ENCODE peak calls at places on chromosomes 4 and X, in seven cellular contexts. Y, R, L, V, Q, T and N are unnamed samples.
A peak's percentile ranks its signal among the peaks of the same experiment; 100 is the strongest.

GRCh38 chrX:69149466-69150293 is 15.6 kb downstream of the PJA1 start:
- DNase-seq in Y (peak; percentile 31), R (no peak), L (no peak), V (no peak), Q (peak; percentile 64), T (peak; percentile 38), N (peak; percentile 43)

GRCh38 chr4:26509681-26510333 is 19.5 kb upstream of the CCKAR start:
- DNase-seq in Y (no peak), R (no peak), L (peak; percentile 5), V (no peak), Q (no peak), T (no peak), N (no peak)

GRCh38 chrX:77628294-77629025 is 157.6 kb downstream of the ATRX start:
- DNase-seq in Y (no peak), R (no peak), L (no peak), V (no peak), Q (no peak), T (no peak), N (no peak)

GRCh38 chr4:184298255-184298654 is 80.6 kb upstream of the ENPP6 start:
- DNase-seq in Y (no peak), R (no peak), L (no peak), V (no peak), Q (no peak), T (no peak), N (no peak)

GRCh38 chrX:9336501-9336900 is 128.4 kb upstream of the TBL1X start:
- DNase-seq in Y (no peak), R (no peak), L (no peak), V (no peak), Q (no peak), T (no peak), N (no peak)

GRCh38 chrX:9355739-9356138 is 109.1 kb upstream of the TBL1X start:
- DNase-seq in Y (no peak), R (no peak), L (no peak), V (no peak), Q (no peak), T (no peak), N (no peak)

GRCh38 chr4:173381610-173382009 is 10.9 kb downstream of the SAP30 start:
- DNase-seq in Y (no peak), R (no peak), L (no peak), V (no peak), Q (no peak), T (no peak), N (no peak)

GRCh38 chr4:19850909-19851308 is 400.8 kb upstream of the SLIT2 start:
- DNase-seq in Y (no peak), R (no peak), L (peak; percentile 94), V (no peak), Q (no peak), T (no peak), N (no peak)

GRCh38 chr4:2246384-2247127 is 4.6 kb upstream of the HAUS3 start:
- DNase-seq in Y (peak; percentile 0), R (no peak), L (no peak), V (no peak), Q (no peak), T (no peak), N (peak; percentile 2)

GRCh38 chrX:118964252-118964651 is 10.2 kb upstream of the LONRF3 start:
- DNase-seq in Y (no peak), R (no peak), L (no peak), V (no peak), Q (no peak), T (no peak), N (no peak)

GRCh38 chrX:118971552-118971951 is 2.9 kb upstream of the LONRF3 start:
- DNase-seq in Y (no peak), R (no peak), L (no peak), V (no peak), Q (no peak), T (no peak), N (no peak)

GRCh38 chrX:118963159-118963558 is 11.3 kb upstream of the LONRF3 start:
- DNase-seq in Y (no peak), R (no peak), L (no peak), V (no peak), Q (no peak), T (no peak), N (no peak)

GRCh38 chrX:118965395-118965794 is 9.0 kb upstream of the LONRF3 start:
- DNase-seq in Y (no peak), R (no peak), L (no peak), V (no peak), Q (no peak), T (no peak), N (no peak)

GRCh38 chrX:118968031-118968430 is 6.4 kb upstream of the LONRF3 start:
- DNase-seq in Y (no peak), R (no peak), L (no peak), V (no peak), Q (no peak), T (no peak), N (no peak)
- TF ChIP-seq CTCF in Y (no peak), R (no peak), L (no peak), V (no peak), Q (no peak), T (no peak), N (no peak)

DNA sequence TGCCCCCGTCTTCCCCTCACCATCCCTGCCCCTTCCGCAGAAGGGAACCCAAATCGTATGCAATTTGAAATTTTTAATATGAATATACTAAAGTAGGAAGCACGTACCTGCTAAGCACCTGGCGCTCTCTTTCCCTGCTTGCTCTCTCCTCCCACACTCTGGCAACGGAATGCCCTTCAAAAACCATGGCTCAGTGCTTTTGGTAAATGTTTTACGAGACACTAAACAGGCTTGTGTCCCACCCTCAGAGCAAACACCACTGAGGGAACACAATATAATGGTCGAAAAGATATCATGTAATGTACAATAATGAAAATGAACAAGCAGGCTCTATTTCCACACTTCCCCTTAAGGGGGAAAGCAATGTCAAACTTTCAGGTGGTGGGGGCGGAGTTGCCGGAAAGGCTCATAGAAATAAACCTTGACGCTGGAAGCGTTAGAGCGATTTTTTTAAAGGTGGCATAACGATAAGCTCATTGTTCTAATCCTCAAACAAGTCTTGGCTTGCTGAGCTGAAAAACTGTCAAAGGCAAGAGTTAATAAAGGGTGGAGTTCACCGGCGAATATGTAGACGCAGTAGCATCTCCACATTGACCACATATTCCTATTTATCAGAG is 115.1 kb downstream of the RBM47 start:
- DNase-seq in Y (no peak), R (no peak), L (no peak), V (no peak), Q (no peak), T (no peak), N (no peak)
- TF ChIP-seq CTCF in Y (no peak), R (no peak), L (no peak), V (no peak), Q (no peak), T (no peak), N (no peak)

DNA sequence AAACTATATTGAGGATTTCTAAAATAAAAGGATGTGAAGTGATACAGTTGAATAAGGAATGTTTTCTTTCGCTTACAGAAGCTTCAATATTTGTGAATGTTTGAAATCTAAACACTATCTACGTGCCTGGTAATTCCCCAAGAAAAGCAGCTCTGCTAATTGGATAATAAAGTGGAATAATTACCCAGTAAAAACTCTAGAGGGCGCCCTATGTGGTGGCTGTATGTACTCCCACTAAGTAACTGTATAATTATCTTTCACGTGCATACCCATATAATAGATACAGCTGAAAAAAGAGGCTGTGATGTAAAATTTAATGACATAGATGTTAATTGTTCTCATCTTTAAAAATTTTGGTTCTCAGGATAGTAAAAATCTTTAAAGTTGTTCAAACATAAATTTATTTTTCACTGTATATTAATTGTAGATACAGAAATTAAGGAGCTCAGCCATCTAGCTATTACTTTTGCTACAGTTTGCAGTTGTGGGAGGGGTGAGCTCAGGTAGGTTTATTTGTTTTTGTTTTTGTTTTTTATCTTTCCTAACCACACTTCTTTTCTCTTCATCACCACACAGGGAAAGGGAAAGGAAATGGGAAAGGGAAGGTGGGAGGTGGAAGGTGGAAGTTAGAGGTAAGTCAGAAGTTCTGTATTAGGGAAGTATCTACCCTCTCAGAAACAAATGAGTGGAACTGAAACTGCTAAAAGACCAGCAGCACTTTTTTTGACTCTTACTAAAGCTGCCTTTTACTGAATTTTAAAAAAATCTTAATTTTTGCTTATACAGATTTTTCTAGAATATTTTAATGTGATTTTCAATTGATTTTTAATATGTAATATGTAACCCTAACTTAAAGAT is 151.7 kb upstream of the RPS6KA6 start:
- DNase-seq in Y (no peak), R (no peak), L (peak; percentile 26), V (no peak), Q (no peak), T (no peak), N (no peak)
- TF ChIP-seq CTCF in Y (peak; percentile 65), R (peak; percentile 59), L (peak; percentile 81), V (no peak), Q (peak; percentile 73), T (peak; percentile 28), N (peak; percentile 44)

GRCh38 chr4:15004701-15005301 is 2.5 kb downstream of the CPEB2 start:
- DNase-seq in Y (peak; percentile 25), R (peak; percentile 94), L (peak; percentile 68), V (peak; percentile 83), Q (peak; percentile 70), T (peak; percentile 91), N (peak; percentile 46)
- TF ChIP-seq CTCF in Y (no peak), R (no peak), L (no peak), V (no peak), Q (no peak), T (no peak), N (no peak)

GRCh38 chr4:17521595-17521994 is 6.6 kb downstream of the CLRN2 start:
- DNase-seq in Y (no peak), R (no peak), L (no peak), V (no peak), Q (no peak), T (no peak), N (no peak)

GRCh38 chr4:17528526-17529165 is 13.7 kb downstream of the CLRN2 start:
- DNase-seq in Y (no peak), R (no peak), L (no peak), V (no peak), Q (no peak), T (no peak), N (no peak)

GRCh38 chr4:17523626-17524025 is 8.7 kb downstream of the CLRN2 start:
- DNase-seq in Y (no peak), R (no peak), L (no peak), V (no peak), Q (no peak), T (no peak), N (no peak)

GRCh38 chr4:17526695-17527477 is 11.9 kb downstream of the CLRN2 start:
- DNase-seq in Y (no peak), R (no peak), L (no peak), V (no peak), Q (no peak), T (no peak), N (no peak)
- TF ChIP-seq CTCF in Y (no peak), R (no peak), L (no peak), V (no peak), Q (no peak), T (no peak), N (no peak)

DNA sequence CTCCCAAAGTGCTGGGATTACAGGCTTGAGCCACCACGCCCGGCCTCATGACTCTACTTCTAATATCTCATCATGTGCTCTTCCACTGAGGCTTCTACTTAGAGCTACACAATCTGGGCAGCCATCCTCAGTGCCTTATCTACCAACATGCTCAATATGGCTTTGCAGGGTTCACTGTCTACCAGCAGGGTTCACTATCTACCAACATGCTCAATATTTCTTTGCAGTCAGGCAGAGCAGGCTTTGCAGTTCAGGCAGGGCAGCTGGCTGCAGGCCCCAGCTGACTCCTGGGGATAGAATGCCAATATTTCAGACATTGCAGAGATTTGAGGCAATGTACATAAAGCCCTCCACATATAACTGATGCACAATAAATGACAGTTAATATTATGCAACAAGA is 47.5 kb downstream of the PKD2 start:
- DNase-seq in Y (peak; percentile 10), R (no peak), L (peak; percentile 38), V (no peak), Q (no peak), T (no peak), N (peak; percentile 6)
- TF ChIP-seq CTCF in Y (peak; percentile 63), R (peak; percentile 41), L (peak; percentile 66), V (no peak), Q (peak; percentile 67), T (no peak), N (peak; percentile 43)

GRCh38 chrX:44183329-44183728 is 160.1 kb downstream of the EFHC2 start:
- DNase-seq in Y (no peak), R (no peak), L (no peak), V (no peak), Q (no peak), T (no peak), N (no peak)
- TF ChIP-seq CTCF in Y (no peak), R (no peak), L (no peak), V (no peak), Q (no peak), T (no peak), N (no peak)